ENCODE peak calls at places on chromosomes 3 and 15, in six cellular contexts. A, L, I, E, C and N are unnamed samples.

GRCh38 chr3:196339493-196340254 is 1.5 kb upstream of the TM4SF19 start:
- DNase-seq in A (no peak), L (no peak), I (no peak), E (no peak), C (peak; percentile 82), N (peak; percentile 86)

GRCh38 chr3:156978471-156978961 is 152.4 kb downstream of the LEKR1 start:
- DNase-seq in A (no peak), L (peak; percentile 57), I (no peak), E (no peak), C (no peak), N (no peak)

GRCh38 chr3:193946945-193947344 is 189.0 kb upstream of the HES1 start:
- DNase-seq in A (no peak), L (no peak), I (no peak), E (no peak), C (peak; percentile 82), N (peak; percentile 55)

GRCh38 chr3:81898336-81898735 is 136.9 kb upstream of the GBE1 start:
- DNase-seq in A (no peak), L (no peak), I (no peak), E (no peak), C (no peak), N (no peak)

GRCh38 chr15:31459011-31459748 is 132.5 kb downstream of the KLF13 start:
- DNase-seq in A (no peak), L (peak; percentile 82), I (peak; percentile 63), E (no peak), C (no peak), N (peak; percentile 71)

GRCh38 chr15:43794269-43795037 is 2.3 kb downstream of the SERF2 start:
- DNase-seq in A (peak; percentile 46), L (no peak), I (no peak), E (no peak), C (no peak), N (no peak)

GRCh38 chr3:159763466-159764210 is 225.0 kb upstream of the IL12A start:
- DNase-seq in A (peak; percentile 91), L (peak; percentile 84), I (peak; percentile 81), E (peak; percentile 64), C (peak; percentile 91), N (peak; percentile 81)

GRCh38 chr3:8848696-8849131 is 79.3 kb upstream of the OXTR start:
- DNase-seq in A (no peak), L (no peak), I (no peak), E (no peak), C (peak; percentile 29), N (no peak)

GRCh38 chr3:58528629-58529028 is 8.4 kb downstream of the ACOX2 start:
- DNase-seq in A (peak; percentile 37), L (no peak), I (peak; percentile 64), E (no peak), C (peak; percentile 77), N (peak; percentile 92)

GRCh38 chr15:94538280-94538679 is 306.9 kb downstream of the MCTP2 start:
- DNase-seq in A (no peak), L (no peak), I (no peak), E (no peak), C (no peak), N (no peak)
- TF ChIP-seq CTCF in A (no peak), L (no peak), I (no peak), E (no peak), C (no peak), N (no peak)

GRCh38 chr3:25897019-25897418 is 107.1 kb downstream of the OXSM start:
- DNase-seq in A (peak; percentile 65), L (peak; percentile 49), I (peak; percentile 20), E (peak; percentile 14), C (peak; percentile 69), N (peak; percentile 52)
- TF ChIP-seq CTCF in A (no peak), L (peak; percentile 75), I (no peak), E (peak; percentile 58), C (peak; percentile 91), N (peak; percentile 52)

GRCh38 chr15:99425666-99426301 is 140.0 kb upstream of the MEF2A start:
- DNase-seq in A (no peak), L (no peak), I (peak; percentile 11), E (no peak), C (no peak), N (peak; percentile 55)
- TF ChIP-seq CTCF in A (peak; percentile 40), L (no peak), I (no peak), E (no peak), C (peak; percentile 35), N (no peak)

GRCh38 chr3:111277226-111277625 is 205.6 kb downstream of the NECTIN3 start:
- DNase-seq in A (peak; percentile 38), L (no peak), I (no peak), E (no peak), C (peak; percentile 37), N (no peak)
- TF ChIP-seq CTCF in A (peak; percentile 45), L (no peak), I (no peak), E (no peak), C (peak; percentile 51), N (no peak)

DNA sequence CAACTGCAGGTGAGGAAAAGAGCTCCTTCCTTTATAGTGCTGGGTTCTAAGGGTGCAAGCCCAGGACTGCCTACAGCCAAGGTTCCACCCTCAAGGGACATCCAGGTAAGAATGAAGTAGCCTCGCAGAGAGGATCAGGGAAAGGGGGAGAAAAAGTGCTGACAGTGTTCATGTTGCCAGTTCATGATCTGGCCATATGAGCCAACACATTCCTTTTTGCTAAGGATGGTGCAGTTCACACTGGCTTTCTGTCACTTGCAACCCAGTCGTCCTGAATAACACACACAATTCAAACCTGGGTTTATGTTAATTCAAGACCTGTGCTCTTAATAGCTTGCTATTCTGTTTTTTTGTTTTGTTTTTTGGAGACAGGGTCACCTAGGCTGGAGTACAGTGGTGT is 9.0 kb downstream of the CLN6 start:
- DNase-seq in A (no peak), L (no peak), I (no peak), E (no peak), C (no peak), N (no peak)
- TF ChIP-seq CTCF in A (no peak), L (no peak), I (no peak), E (no peak), C (no peak), N (no peak)

DNA sequence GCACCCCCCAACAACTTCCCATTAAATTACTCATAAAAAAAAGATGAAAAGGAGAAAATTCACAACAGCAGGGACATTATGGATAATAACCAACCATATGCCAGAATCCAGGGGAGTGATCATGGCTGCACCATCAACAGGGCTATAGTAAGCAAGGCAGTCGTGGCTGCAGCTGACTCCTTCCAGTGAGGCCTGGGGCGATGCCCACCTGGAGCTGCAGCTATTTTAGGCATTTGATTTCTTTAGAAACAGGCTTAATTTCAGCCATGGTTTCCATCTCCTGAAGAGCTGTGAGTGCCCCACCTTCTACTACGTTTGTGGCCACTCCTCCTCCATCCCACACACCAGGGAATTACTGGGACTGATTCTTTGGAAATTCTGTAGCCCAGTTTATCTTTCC is 84.0 kb downstream of the MINAR1 start:
- DNase-seq in A (no peak), L (no peak), I (no peak), E (no peak), C (no peak), N (no peak)
- TF ChIP-seq CTCF in A (no peak), L (no peak), I (no peak), E (no peak), C (no peak), N (no peak)

DNA sequence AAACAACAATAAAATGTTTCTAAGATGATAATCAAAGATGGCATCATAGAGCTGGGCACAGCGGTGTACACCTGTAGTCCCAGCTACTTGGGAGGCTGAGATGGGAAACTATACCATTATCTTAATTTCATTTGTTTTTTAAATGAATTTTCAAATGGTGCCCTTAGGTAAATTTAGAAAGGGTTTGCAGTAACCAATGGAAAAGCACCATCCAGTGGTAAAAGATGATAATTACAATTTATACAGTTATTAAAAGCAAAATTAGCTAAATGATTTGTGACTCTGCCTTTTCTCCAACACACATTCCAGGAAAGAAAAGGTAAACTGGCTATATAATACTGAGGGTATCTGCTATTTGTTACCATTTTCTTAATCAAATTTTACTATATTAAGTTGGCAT is 14.4 kb upstream of the ANKRD28 start:
- DNase-seq in A (no peak), L (peak; percentile 10), I (no peak), E (no peak), C (peak; percentile 66), N (peak; percentile 38)
- TF ChIP-seq CTCF in A (peak; percentile 34), L (no peak), I (peak; percentile 57), E (peak; percentile 59), C (peak; percentile 69), N (peak; percentile 43)

GRCh38 chr3:14122301-14122700 is 2.4 kb downstream of the CHCHD4 start:
- DNase-seq in A (no peak), L (peak; percentile 1), I (no peak), E (no peak), C (no peak), N (no peak)
- TF ChIP-seq CTCF in A (no peak), L (no peak), I (no peak), E (no peak), C (no peak), N (no peak)